ENCODE peak calls at places on chromosomes 13 and 19, in four cellular contexts. One of them, this sample, is unnamed.
A peak's percentile ranks its signal among the peaks of the same experiment; 100 is the strongest.

GRCh38 chr13:101565327-101565726 is 112.9 kb downstream of the ITGBL1 start:
- DNase-seq in GM23338: no peak
- DNase-seq in cardiac muscle cell: no peak
- DNase-seq in upper lobe of right lung: no peak
- DNase-seq in this sample: no peak

GRCh38 chr19:33052352-33052972 is 12.2 kb downstream of the RHPN2 start:
- DNase-seq in GM23338: no peak
- DNase-seq in cardiac muscle cell: no peak
- DNase-seq in upper lobe of right lung: no peak
- DNase-seq in this sample: no peak

GRCh38 chr13:40352385-40352778 is 314.1 kb downstream of the FOXO1 start:
- DNase-seq in GM23338: no peak
- DNase-seq in cardiac muscle cell: no peak
- DNase-seq in upper lobe of right lung: no peak
- DNase-seq in this sample: peak; percentile 51

GRCh38 chr13:98033277-98034247 is 80.1 kb downstream of the IPO5 start:
- DNase-seq in GM23338: peak; percentile 72
- DNase-seq in cardiac muscle cell: peak; percentile 48
- DNase-seq in upper lobe of right lung: no peak
- DNase-seq in this sample: no peak

GRCh38 chr13:98476106-98476505 is 100.8 kb downstream of the STK24 start:
- DNase-seq in GM23338: peak; percentile 80
- DNase-seq in cardiac muscle cell: no peak
- DNase-seq in upper lobe of right lung: no peak
- DNase-seq in this sample: no peak

GRCh38 chr19:14437578-14438140 is 4.6 kb downstream of the PKN1 start:
- DNase-seq in GM23338: no peak
- DNase-seq in cardiac muscle cell: no peak
- DNase-seq in upper lobe of right lung: no peak
- DNase-seq in this sample: no peak

GRCh38 chr19:14410054-14410774 is 8.9 kb downstream of the DDX39A start:
- DNase-seq in GM23338: no peak
- DNase-seq in cardiac muscle cell: no peak
- DNase-seq in upper lobe of right lung: no peak
- DNase-seq in this sample: no peak

GRCh38 chr13:46372071-46372470 is 15.0 kb downstream of the RUBCNL start:
- DNase-seq in GM23338: no peak
- DNase-seq in cardiac muscle cell: no peak
- DNase-seq in upper lobe of right lung: no peak
- DNase-seq in this sample: no peak

GRCh38 chr19:1445932-1446712 is 3.8 kb upstream of the APC2 start:
- DNase-seq in GM23338: peak; percentile 75
- DNase-seq in cardiac muscle cell: peak; percentile 74
- DNase-seq in upper lobe of right lung: no peak
- DNase-seq in this sample: no peak

GRCh38 chr13:39016789-39017188 is 21.1 kb downstream of the PROSER1 start:
- DNase-seq in GM23338: peak; percentile 65
- DNase-seq in cardiac muscle cell: peak; percentile 21
- DNase-seq in upper lobe of right lung: no peak
- DNase-seq in this sample: no peak

GRCh38 chr19:5002143-5002542 is 33.2 kb downstream of the KDM4B start:
- DNase-seq in GM23338: no peak
- DNase-seq in cardiac muscle cell: no peak
- DNase-seq in upper lobe of right lung: no peak
- DNase-seq in this sample: no peak

GRCh38 chr19:18233224-18233825 is 7.1 kb upstream of the PDE4C start:
- DNase-seq in GM23338: peak; percentile 93
- DNase-seq in cardiac muscle cell: peak; percentile 89
- DNase-seq in upper lobe of right lung: peak; percentile 82
- DNase-seq in this sample: no peak

GRCh38 chr13:65653548-65654078 is 1576.5 kb downstream of the PCDH9 start:
- DNase-seq in GM23338: no peak
- DNase-seq in cardiac muscle cell: no peak
- DNase-seq in upper lobe of right lung: no peak
- DNase-seq in this sample: no peak

GRCh38 chr19:22606954-22607652 is 27.0 kb upstream of the ZNF492 start:
- DNase-seq in GM23338: no peak
- DNase-seq in cardiac muscle cell: no peak
- DNase-seq in upper lobe of right lung: no peak
- DNase-seq in this sample: no peak

GRCh38 chr19:47729468-47729798 is 15.9 kb upstream of the NOP53 start:
- DNase-seq in GM23338: peak; percentile 66
- DNase-seq in cardiac muscle cell: no peak
- DNase-seq in upper lobe of right lung: peak; percentile 88
- DNase-seq in this sample: peak; percentile 95

GRCh38 chr13:112444001-112444311 is 67.8 kb downstream of the SPACA7 start:
- DNase-seq in GM23338: peak; percentile 90
- DNase-seq in cardiac muscle cell: peak; percentile 79
- DNase-seq in upper lobe of right lung: peak; percentile 82
- DNase-seq in this sample: peak; percentile 62

GRCh38 chr19:16249826-16250434 is 52.2 kb downstream of the AP1M1 start:
- DNase-seq in GM23338: no peak
- DNase-seq in cardiac muscle cell: no peak
- DNase-seq in upper lobe of right lung: no peak
- DNase-seq in this sample: no peak

GRCh38 chr13:62702502-62702901 is 1286.9 kb upstream of the PCDH20 start:
- DNase-seq in GM23338: no peak
- DNase-seq in cardiac muscle cell: no peak
- DNase-seq in upper lobe of right lung: no peak
- DNase-seq in this sample: no peak

GRCh38 chr13:30464496-30465351 is 1.0 kb downstream of the HMGB1 start:
- DNase-seq in GM23338: peak; percentile 67
- DNase-seq in cardiac muscle cell: peak; percentile 87
- DNase-seq in upper lobe of right lung: peak; percentile 88
- DNase-seq in this sample: peak; percentile 84

GRCh38 chr13:58369941-58370340 is 738.4 kb downstream of the PCDH17 start:
- DNase-seq in GM23338: no peak
- DNase-seq in cardiac muscle cell: no peak
- DNase-seq in upper lobe of right lung: no peak
- DNase-seq in this sample: no peak

GRCh38 chr19:21202865-21203494 is 61.1 kb downstream of the ZNF431 start:
- DNase-seq in GM23338: peak; percentile 92
- DNase-seq in cardiac muscle cell: peak; percentile 64
- DNase-seq in upper lobe of right lung: no peak
- DNase-seq in this sample: no peak

GRCh38 chr13:103883698-103884097 is 817.5 kb upstream of the SLC10A2 start:
- DNase-seq in GM23338: no peak
- DNase-seq in cardiac muscle cell: peak; percentile 2
- DNase-seq in upper lobe of right lung: no peak
- DNase-seq in this sample: no peak

GRCh38 chr13:66700336-66700735 is 529.8 kb downstream of the PCDH9 start:
- DNase-seq in GM23338: no peak
- DNase-seq in cardiac muscle cell: no peak
- DNase-seq in upper lobe of right lung: no peak
- DNase-seq in this sample: no peak

GRCh38 chr13:34911159-34911558 is 30.9 kb upstream of the NBEA start:
- DNase-seq in GM23338: no peak
- DNase-seq in cardiac muscle cell: no peak
- DNase-seq in upper lobe of right lung: no peak
- DNase-seq in this sample: no peak

GRCh38 chr13:110012102-110012739 is 225.8 kb upstream of the IRS2 start:
- DNase-seq in GM23338: no peak
- DNase-seq in cardiac muscle cell: no peak
- DNase-seq in upper lobe of right lung: no peak
- DNase-seq in this sample: no peak
- H3K4me1 ChIP-seq in GM23338: no peaks in the 10 kb centered on the region
- H3K4me1 ChIP-seq in cardiac muscle cell: peaks cover 25% of the 10 kb centered on the region
- H3K4me1 ChIP-seq in upper lobe of right lung: no peaks in the 10 kb centered on the region
- H3K4me1 ChIP-seq in this sample: no peaks in the 10 kb centered on the region

GRCh38 chr19:46371371-46371901 is 24.5 kb downstream of the PPP5C start:
- DNase-seq in GM23338: peak; percentile 21
- DNase-seq in cardiac muscle cell: no peak
- DNase-seq in upper lobe of right lung: peak; percentile 38
- DNase-seq in this sample: no peak

GRCh38 chr19:46376241-46377153 is 29.6 kb downstream of the PPP5C start:
- DNase-seq in GM23338: no peak
- DNase-seq in cardiac muscle cell: no peak
- DNase-seq in upper lobe of right lung: peak; percentile 52
- DNase-seq in this sample: no peak

GRCh38 chr19:46372901-46373572 is 26.1 kb downstream of the PPP5C start:
- DNase-seq in GM23338: peak; percentile 74
- DNase-seq in cardiac muscle cell: no peak
- DNase-seq in upper lobe of right lung: peak; percentile 60
- DNase-seq in this sample: peak; percentile 72

GRCh38 chr19:46373573-46374359 is 26.9 kb downstream of the PPP5C start:
- DNase-seq in GM23338: peak; percentile 80
- DNase-seq in cardiac muscle cell: no peak
- DNase-seq in upper lobe of right lung: peak; percentile 96
- DNase-seq in this sample: no peak

DNA sequence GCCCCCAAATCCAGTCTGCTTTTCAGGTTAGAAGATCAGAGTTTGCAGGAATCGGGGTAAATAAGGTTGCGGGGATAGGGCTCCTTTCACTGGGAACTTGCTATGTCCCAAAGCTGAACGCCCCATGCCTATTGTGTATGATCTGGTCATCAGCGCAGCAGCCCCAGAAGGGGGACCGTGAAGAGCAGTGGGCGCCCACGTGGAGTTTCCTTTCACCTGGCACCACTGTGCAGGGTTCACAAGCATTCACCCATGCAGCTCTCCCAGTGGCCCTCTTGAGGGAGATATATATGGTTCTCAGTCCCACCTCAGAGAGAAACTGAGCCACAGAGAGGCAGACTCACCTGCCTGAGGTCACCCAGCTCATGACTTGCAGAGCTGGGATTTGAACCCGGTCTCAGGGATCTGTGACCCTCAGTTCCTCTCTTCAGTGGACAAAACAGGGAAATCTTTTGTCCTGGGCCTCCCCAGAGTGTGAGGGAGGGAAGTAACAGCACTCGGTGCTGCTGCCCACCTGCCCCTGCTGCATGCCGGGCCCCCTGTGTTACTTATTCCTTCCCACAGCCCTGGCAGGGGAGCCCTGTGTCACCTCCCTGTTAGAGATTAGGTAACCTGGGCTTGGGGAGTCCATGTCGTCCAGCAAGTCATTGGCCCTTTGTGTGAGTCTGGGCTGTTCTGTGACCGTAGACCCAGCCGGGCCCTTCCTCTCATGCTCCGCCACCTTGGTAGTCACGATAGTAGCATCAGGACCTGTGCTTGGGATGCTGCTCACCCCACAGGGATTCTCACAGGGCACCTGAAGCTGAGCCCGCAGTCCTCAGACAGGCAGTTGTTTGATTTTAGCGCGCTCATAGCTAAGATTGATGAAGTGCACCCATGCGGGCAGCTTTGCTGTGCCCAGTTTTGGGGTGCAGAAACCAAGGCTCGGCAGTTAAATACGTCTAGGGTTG is 27.9 kb downstream of the PPP5C start:
- DNase-seq in GM23338: no peak
- DNase-seq in cardiac muscle cell: no peak
- DNase-seq in upper lobe of right lung: peak; percentile 46
- DNase-seq in this sample: peak; percentile 44
- H3K4me1 ChIP-seq in GM23338: peaks cover 27% of the 10 kb centered on the region
- H3K4me1 ChIP-seq in cardiac muscle cell: peaks cover 9% of the 10 kb centered on the region
- H3K4me1 ChIP-seq in upper lobe of right lung: peaks cover 22% of the 10 kb centered on the region
- H3K4me1 ChIP-seq in this sample: peaks cover 35% of the 10 kb centered on the region

DNA sequence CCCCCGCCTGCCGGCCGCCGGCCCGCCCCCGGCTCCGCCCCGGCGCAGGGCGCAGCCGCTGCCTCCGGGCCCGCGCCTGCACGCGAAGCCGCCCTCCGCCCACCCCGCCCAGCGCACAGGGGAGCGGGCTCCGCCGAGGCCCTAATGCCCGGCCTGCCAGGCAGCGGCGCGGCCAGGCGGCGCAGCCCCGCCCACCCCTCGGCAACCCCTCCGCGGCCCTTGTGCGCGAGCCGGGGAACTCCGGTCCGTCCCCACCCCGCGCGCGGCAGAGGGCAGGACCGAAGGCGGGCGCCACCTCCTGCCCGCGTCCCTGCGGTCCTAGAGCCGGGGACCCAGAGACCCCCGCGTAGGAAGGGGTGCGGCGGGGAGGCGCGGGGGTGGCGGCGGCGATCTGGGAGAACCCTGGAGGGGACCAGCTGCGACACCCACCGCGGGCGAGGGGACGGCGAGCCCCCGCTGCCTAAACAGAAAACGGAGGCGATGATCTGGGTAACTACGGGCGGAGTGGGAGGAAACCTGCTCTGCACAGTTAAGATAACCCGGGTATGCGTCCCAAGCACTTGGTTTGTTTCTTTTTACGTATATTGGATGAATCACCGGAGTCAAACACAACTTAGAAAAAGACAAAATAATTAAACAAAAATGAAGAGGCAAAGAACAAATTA is 351 bp upstream of the USP12 start:
- DNase-seq in GM23338: peak; percentile 89
- DNase-seq in cardiac muscle cell: peak; percentile 96
- DNase-seq in upper lobe of right lung: peak; percentile 98
- DNase-seq in this sample: peak; percentile 89
- H3K4me1 ChIP-seq in GM23338: peaks cover 34% of the 10 kb centered on the region
- H3K4me1 ChIP-seq in cardiac muscle cell: peaks cover 7% of the 10 kb centered on the region
- H3K4me1 ChIP-seq in upper lobe of right lung: peaks cover 33% of the 10 kb centered on the region
- H3K4me1 ChIP-seq in this sample: peaks cover 18% of the 10 kb centered on the region

GRCh38 chr13:51067376-51068125 is 43.5 kb downstream of the C13orf42 start:
- DNase-seq in GM23338: no peak
- DNase-seq in cardiac muscle cell: no peak
- DNase-seq in upper lobe of right lung: no peak
- DNase-seq in this sample: no peak

GRCh38 chr13:51070005-51070649 is 40.9 kb downstream of the C13orf42 start:
- DNase-seq in GM23338: peak; percentile 95
- DNase-seq in cardiac muscle cell: peak; percentile 89
- DNase-seq in upper lobe of right lung: peak; percentile 89
- DNase-seq in this sample: peak; percentile 73

GRCh38 chr13:51065372-51066090 is 45.5 kb downstream of the C13orf42 start:
- DNase-seq in GM23338: no peak
- DNase-seq in cardiac muscle cell: no peak
- DNase-seq in upper lobe of right lung: no peak
- DNase-seq in this sample: no peak

GRCh38 chr13:51066091-51066831 is 44.8 kb downstream of the C13orf42 start:
- DNase-seq in GM23338: peak; percentile 25
- DNase-seq in cardiac muscle cell: no peak
- DNase-seq in upper lobe of right lung: no peak
- DNase-seq in this sample: no peak

DNA sequence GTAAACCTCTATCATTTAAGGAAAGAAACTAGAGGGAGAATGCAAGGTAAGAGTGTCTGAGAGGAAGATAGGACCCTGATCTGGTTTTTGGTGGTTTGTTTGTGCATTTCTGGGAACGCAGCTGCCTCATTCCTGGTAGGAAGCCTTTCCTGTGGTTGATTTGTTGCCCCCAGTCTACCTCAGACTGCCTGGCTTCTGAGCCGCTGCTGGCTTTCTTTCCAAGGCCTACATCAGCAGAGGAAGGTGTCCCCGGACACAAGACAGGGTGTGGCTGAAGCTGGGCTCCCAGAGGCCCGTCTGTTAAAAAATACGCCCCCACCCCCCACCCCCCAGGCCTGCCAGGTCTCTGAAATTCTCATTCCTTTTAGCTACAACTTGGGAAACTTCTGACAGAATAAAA is 42.6 kb downstream of the C13orf42 start:
- DNase-seq in GM23338: no peak
- DNase-seq in cardiac muscle cell: no peak
- DNase-seq in upper lobe of right lung: no peak
- DNase-seq in this sample: no peak
- H3K4me1 ChIP-seq in GM23338: peaks cover 8% of the 10 kb centered on the region
- H3K4me1 ChIP-seq in cardiac muscle cell: no peaks in the 10 kb centered on the region
- H3K4me1 ChIP-seq in upper lobe of right lung: peaks cover 3% of the 10 kb centered on the region
- H3K4me1 ChIP-seq in this sample: no peaks in the 10 kb centered on the region